ENCODE peak calls at places on chromosomes 2 and 18, in seven cellular contexts. M is SK-N-SH, X is breast epithelium, K is Panc1, R is sigmoid colon, V is suprapubic skin, W is prostate gland. P is an unnamed sample.

GRCh38 chr18:44682181-44682870 is 1.6 kb downstream of the SETBP1 start:
- DNase-seq in M (no peak), K (no peak), V (no peak), R (peak), X (no peak), W (peak), P (no peak)

GRCh38 chr2:231526341-231527090 is 3.7 kb downstream of the NMUR1 start:
- DNase-seq in V (no peak), X (no peak), K (no peak), R (peak), W (no peak), M (no peak), P (no peak)

GRCh38 chr2:25301453-25302352 is 40.0 kb downstream of the DNMT3A start:
- DNase-seq in K (no peak), W (no peak), M (no peak), R (no peak), X (no peak), V (no peak), P (no peak)

GRCh38 chr18:37698508-37699035 is 133.0 kb upstream of the CELF4 start:
- DNase-seq in W (no peak), V (no peak), K (no peak), X (no peak), M (no peak), R (no peak), P (no peak)

GRCh38 chr2:60499082-60499429 is 54.4 kb downstream of the BCL11A start:
- DNase-seq in V (no peak), W (no peak), K (no peak), M (no peak), X (no peak), R (no peak), P (no peak)

GRCh38 chr2:102103992-102104871 is 38.3 kb upstream of the IL1R1 start:
- DNase-seq in M (no peak), R (peak), W (peak), K (no peak), X (no peak), V (peak), P (no peak)

GRCh38 chr18:36329684-36330434 is 32.3 kb downstream of the FHOD3 start:
- DNase-seq in M (no peak), W (no peak), V (no peak), X (no peak), K (no peak), R (no peak), P (peak)

GRCh38 chr2:35204325-35204724 is 1151.3 kb upstream of the CRIM1 start:
- DNase-seq in W (no peak), V (no peak), K (no peak), M (no peak), R (no peak), X (no peak), P (no peak)

GRCh38 chr2:62733546-62733945 is 28.0 kb downstream of the EHBP1 start:
- DNase-seq in M (no peak), K (no peak), V (no peak), W (no peak), R (no peak), X (no peak), P (no peak)

GRCh38 chr2:163732718-163733117 is 3.1 kb downstream of the FIGN start:
- DNase-seq in K (no peak), M (no peak), V (no peak), R (no peak), X (no peak), W (no peak), P (no peak)

GRCh38 chr2:107325983-107326786 is 440.2 kb upstream of the ST6GAL2 start:
- DNase-seq in V (no peak), W (no peak), K (no peak), M (no peak), R (no peak), X (no peak), P (no peak)

GRCh38 chr18:8895987-8896619 is 190.7 kb downstream of the MTCL1 start:
- DNase-seq in K (no peak), X (no peak), M (no peak), R (no peak), V (no peak), W (no peak), P (no peak)

GRCh38 chr2:20616341-20616871 is 34.5 kb downstream of the HS1BP3 start:
- DNase-seq in K (no peak), X (peak), R (peak), V (peak), M (no peak), W (no peak), P (no peak)

GRCh38 chr2:102253140-102253752 is 58.1 kb upstream of the IL1RL1 start:
- DNase-seq in K (no peak), X (no peak), V (no peak), W (no peak), M (no peak), R (no peak), P (no peak)

GRCh38 chr18:8813621-8814020 is 108.3 kb downstream of the MTCL1 start:
- DNase-seq in X (no peak), R (no peak), W (no peak), K (no peak), M (no peak), V (no peak), P (no peak)

GRCh38 chr2:205834776-205835175 is 152.5 kb downstream of the NRP2 start:
- DNase-seq in W (no peak), X (no peak), R (no peak), M (no peak), K (no peak), V (no peak), P (no peak)

GRCh38 chr2:134127496-134127895 is 126.4 kb upstream of the MGAT5 start:
- DNase-seq in M (no peak), W (no peak), R (no peak), V (no peak), X (no peak), K (no peak), P (no peak)

GRCh38 chr2:222352981-222353380 is 54.2 kb upstream of the PAX3 start:
- DNase-seq in X (no peak), W (no peak), V (no peak), K (no peak), M (no peak), R (no peak), P (no peak)

GRCh38 chr2:2574401-2575184 is 243.5 kb upstream of the MYT1L start:
- DNase-seq in K (no peak), W (no peak), R (no peak), M (no peak), V (no peak), X (peak), P (peak)

GRCh38 chr2:40367652-40368051 is 84.2 kb downstream of the SLC8A1 start:
- DNase-seq in M (no peak), R (no peak), V (no peak), W (no peak), X (no peak), K (no peak), P (no peak)

GRCh38 chr2:99772766-99773331 is 283.0 kb upstream of the REV1 start:
- DNase-seq in K (no peak), V (no peak), X (no peak), R (no peak), M (no peak), W (no peak), P (no peak)

GRCh38 chr18:77008576-77009315 is 123.8 kb downstream of the MBP start:
- DNase-seq in V (no peak), K (no peak), X (no peak), M (no peak), W (no peak), R (no peak), P (no peak)

GRCh38 chr18:38996056-38996455 is 1430.5 kb upstream of the CELF4 start:
- DNase-seq in R (no peak), M (no peak), V (no peak), W (no peak), K (no peak), X (no peak), P (no peak)

GRCh38 chr2:47260971-47261370 is 105.9 kb upstream of the STPG4 start:
- DNase-seq in W (no peak), V (no peak), R (no peak), M (no peak), K (no peak), X (no peak), P (no peak)

GRCh38 chr2:239201531-239201876 is 199.3 kb downstream of the HDAC4 start:
- DNase-seq in M (no peak), X (peak), K (no peak), V (no peak), R (peak), W (no peak), P (no peak)

GRCh38 chr2:6973895-6974545 is 56.8 kb downstream of the RNF144A start:
- DNase-seq in X (no peak), R (no peak), K (no peak), V (no peak), M (no peak), W (no peak), P (peak)

GRCh38 chr2:159617651-159618050 is 1.3 kb upstream of the BAZ2B start:
- DNase-seq in V (no peak), K (no peak), X (no peak), W (peak), M (peak), R (no peak), P (no peak)

GRCh38 chr2:174436351-174436750 is 40.8 kb downstream of the SCRN3 start:
- DNase-seq in V (no peak), R (no peak), X (no peak), M (no peak), K (no peak), W (no peak), P (no peak)

GRCh38 chr2:65710779-65711295 is 278.4 kb upstream of the SPRED2 start:
- DNase-seq in V (no peak), K (no peak), X (no peak), W (no peak), M (no peak), R (no peak), P (no peak)

GRCh38 chr18:11040359-11040758 is 109.0 kb downstream of the PIEZO2 start:
- DNase-seq in M (no peak), V (no peak), W (no peak), K (no peak), X (no peak), R (no peak), P (no peak)

GRCh38 chr18:11042247-11042646 is 107.1 kb downstream of the PIEZO2 start:
- DNase-seq in R (no peak), V (no peak), K (no peak), W (no peak), X (no peak), M (no peak), P (no peak)

GRCh38 chr18:11043694-11044093 is 105.7 kb downstream of the PIEZO2 start:
- DNase-seq in W (no peak), M (no peak), R (no peak), X (no peak), K (no peak), V (no peak), P (no peak)

GRCh38 chr18:11037841-11038240 is 111.5 kb downstream of the PIEZO2 start:
- DNase-seq in K (no peak), W (no peak), V (no peak), M (no peak), X (no peak), R (no peak), P (no peak)

DNA sequence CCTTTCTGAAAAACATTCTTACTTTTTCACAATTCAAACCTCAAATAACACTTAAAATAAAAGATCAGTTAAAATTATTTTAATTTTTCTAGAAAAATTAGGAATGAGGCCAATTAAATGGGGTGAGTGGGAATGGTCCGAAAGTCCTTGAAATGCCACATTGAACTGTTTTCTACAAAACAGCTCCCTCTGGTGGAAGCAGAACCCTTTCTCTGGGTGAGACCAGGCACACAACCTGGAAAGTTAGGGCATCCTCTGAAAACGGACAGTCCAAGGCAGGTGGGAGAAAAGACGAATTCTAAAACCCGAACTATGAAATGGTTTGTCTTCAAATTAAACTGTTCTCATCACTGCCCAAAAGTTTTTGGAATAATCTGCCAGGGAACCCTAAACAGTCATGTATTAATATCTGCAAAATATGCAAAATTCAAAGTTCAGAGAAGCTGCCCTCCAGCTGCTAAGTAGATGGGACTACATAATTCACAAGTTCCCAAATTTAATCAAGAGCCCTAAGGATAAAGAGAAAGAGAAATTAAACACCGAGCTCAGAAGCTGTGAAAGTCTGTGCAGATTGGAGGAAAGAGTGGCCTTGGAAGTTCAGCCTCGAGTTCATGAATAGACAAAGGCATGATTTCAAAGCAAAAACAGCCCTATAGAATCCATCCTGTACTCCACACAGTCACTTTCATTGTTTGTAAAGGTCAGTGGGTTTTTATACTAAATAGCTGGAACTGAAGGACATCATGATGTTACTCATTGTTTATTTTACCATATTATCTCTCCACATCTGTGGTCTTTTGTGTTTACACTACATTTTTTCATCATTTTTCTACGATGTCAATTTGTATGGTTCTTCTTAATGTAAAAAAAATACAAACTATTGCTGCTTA is 108.3 kb downstream of the PIEZO2 start:
- DNase-seq in R (no peak), V (no peak), K (peak), W (peak), M (peak), X (no peak), P (no peak)
- H3K27ac ChIP-seq in R (no peak), V (no peak), K (no peak), W (no peak), M (no peak), X (no peak), P (no peak)

DNA sequence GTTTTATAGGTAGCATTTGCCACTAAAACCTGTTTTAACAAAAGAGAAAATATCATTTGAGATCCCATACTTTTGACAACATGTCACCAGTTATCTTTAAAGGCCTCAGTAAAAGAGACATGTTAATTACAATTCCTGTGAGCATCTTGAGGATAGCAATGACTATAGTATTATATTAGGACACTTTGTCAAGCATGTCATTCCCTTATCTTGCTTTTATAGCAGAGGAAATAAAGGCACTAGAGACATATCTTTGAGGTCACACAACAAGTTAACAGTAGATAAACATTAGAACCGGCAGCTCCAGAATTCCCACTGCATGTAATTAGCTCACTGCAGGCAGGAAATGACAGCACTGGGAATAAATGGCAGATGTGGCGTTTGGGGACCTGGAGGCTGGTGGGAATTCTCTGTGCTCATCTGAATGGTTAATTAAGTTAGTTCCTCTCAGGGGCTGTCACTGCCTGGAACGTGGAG is 25.9 kb downstream of the LYPD6B start:
- DNase-seq in K (no peak), M (peak), R (no peak), V (no peak), X (no peak), W (no peak), P (no peak)
- TF ChIP-seq POLR2AphosphoS5 in K (no peak), M (no peak), R (no peak), V (no peak), X (no peak), W (no peak), P (no peak)

GRCh38 chr2:69211111-69211510 is 175.9 kb downstream of the GFPT1 start:
- DNase-seq in R (no peak), M (no peak), W (no peak), X (no peak), K (no peak), V (no peak), P (peak)
- H3K4me3 ChIP-seq in R (no peak), M (no peak), W (no peak), X (no peak), K (no peak), V (no peak), P (no peak)

GRCh38 chr2:113328043-113328442 is 49.3 kb upstream of the PAX8 start:
- DNase-seq in R (no peak), M (no peak), W (no peak), V (no peak), X (no peak), K (no peak), P (no peak)

GRCh38 chr2:113324684-113325160 is 46.0 kb upstream of the PAX8 start:
- DNase-seq in R (no peak), K (no peak), V (no peak), W (peak), M (peak), X (no peak), P (no peak)
- H3K27ac ChIP-seq in R (peak), K (peak), V (peak), W (no peak), M (no peak), X (peak), P (peak)

P was measured in vagina.